ENCODE peak calls at places on chromosomes 11 and 22, in nine cellular contexts. U, A, Z, B, L, W, V, J and Q are unnamed samples.

GRCh38 chr11:56533054-56533740 is 9.9 kb downstream of the OR5M11 start:
- DNase-seq in W (no peak), J (no peak), L (no peak), A (no peak), Z (no peak), B (no peak), U (no peak), V (no peak), Q (no peak)

GRCh38 chr22:40965936-40966557 is 14.9 kb downstream of the RBX1 start:
- DNase-seq in J (no peak), B (no peak), A (no peak), U (no peak), L (no peak), W (no peak), Z (peak; percentile 32), V (no peak), Q (no peak)

GRCh38 chr22:42608481-42609361 is 6.0 kb downstream of the POLDIP3 start:
- DNase-seq in J (no peak), A (peak; percentile 76), V (no peak), L (no peak), B (no peak), W (no peak), U (peak; percentile 54), Z (peak; percentile 75), Q (no peak)

GRCh38 chr22:20256042-20256441 is 12.1 kb downstream of the RTN4R start:
- DNase-seq in V (no peak), L (no peak), A (no peak), U (no peak), B (no peak), J (no peak), Z (no peak), W (no peak), Q (no peak)

GRCh38 chr11:2687782-2688191 is 12.0 kb downstream of the KCNQ1OT1 start:
- DNase-seq in J (no peak), W (no peak), L (no peak), U (no peak), A (no peak), B (no peak), Z (no peak), V (no peak), Q (no peak)

GRCh38 chr11:117426941-117427340 is 99.3 kb downstream of the CEP164 start:
- DNase-seq in Z (no peak), V (no peak), B (no peak), A (no peak), J (no peak), U (no peak), L (no peak), W (no peak), Q (no peak)

GRCh38 chr22:35064664-35065063 is 1.3 kb upstream of the ISX start:
- DNase-seq in J (no peak), Z (no peak), W (no peak), U (no peak), L (no peak), B (no peak), V (no peak), A (no peak), Q (no peak)

GRCh38 chr11:77981346-77981947 is 13.0 kb downstream of the INTS4 start:
- DNase-seq in U (no peak), L (no peak), V (no peak), B (no peak), A (no peak), W (no peak), Z (no peak), J (no peak), Q (no peak)

GRCh38 chr11:44989831-44990566 is 39.3 kb upstream of the TP53I11 start:
- DNase-seq in V (no peak), B (no peak), U (no peak), L (no peak), W (no peak), A (no peak), Z (no peak), J (no peak), Q (no peak)

GRCh38 chr22:30416403-30416802 is 9.2 kb upstream of the MTFP1 start:
- DNase-seq in J (no peak), U (no peak), W (no peak), B (no peak), A (peak; percentile 31), V (no peak), Z (peak; percentile 82), L (no peak), Q (no peak)

GRCh38 chr11:128776434-128777284 is 82.8 kb downstream of the FLI1 start:
- DNase-seq in J (no peak), W (peak; percentile 25), A (peak; percentile 33), B (peak; percentile 22), V (no peak), L (peak; percentile 22), Z (peak; percentile 66), U (no peak), Q (no peak)

GRCh38 chr11:133919330-133920108 is 37.2 kb downstream of the IGSF9B start:
- DNase-seq in V (no peak), W (no peak), B (no peak), A (no peak), J (no peak), Z (no peak), U (no peak), L (no peak), Q (no peak)

GRCh38 chr11:74055938-74056337 is 47.1 kb upstream of the UCP3 start:
- DNase-seq in U (peak; percentile 82), Z (peak; percentile 94), L (no peak), W (no peak), V (no peak), A (peak; percentile 88), B (no peak), J (no peak), Q (no peak)

GRCh38 chr11:48172818-48173609 is 43.6 kb upstream of the OR4B1 start:
- DNase-seq in Z (peak; percentile 46), J (no peak), L (peak; percentile 43), B (peak; percentile 62), V (peak; percentile 48), A (peak; percentile 69), U (peak; percentile 64), W (peak; percentile 45), Q (peak; percentile 44)

GRCh38 chr11:43021466-43021865 is 290.3 kb upstream of the API5 start:
- DNase-seq in A (no peak), B (no peak), W (no peak), J (no peak), Z (no peak), V (no peak), U (no peak), L (no peak), Q (no peak)

GRCh38 chr11:73478737-73479347 is 102.6 kb downstream of the RELT start:
- DNase-seq in U (peak; percentile 51), W (no peak), Z (peak; percentile 43), B (no peak), L (no peak), A (peak; percentile 42), J (no peak), V (no peak), Q (no peak)

GRCh38 chr22:46777609-46777970 is 15.1 kb downstream of the TBC1D22A start:
- DNase-seq in B (peak; percentile 56), A (no peak), U (no peak), Z (no peak), L (peak; percentile 30), W (no peak), V (peak; percentile 34), J (no peak), Q (peak; percentile 31)

GRCh38 chr11:114440121-114440860 is 1.0 kb downstream of the REXO2 start:
- DNase-seq in V (no peak), B (no peak), Z (no peak), U (peak; percentile 24), A (peak; percentile 29), W (no peak), L (no peak), J (no peak), Q (no peak)

GRCh38 chr11:66429983-66430602 is 8.6 kb downstream of the MRPL11 start:
- DNase-seq in L (peak; percentile 66), W (peak; percentile 64), J (peak; percentile 2), A (peak; percentile 67), V (peak; percentile 64), B (peak; percentile 73), Z (peak; percentile 64), U (peak; percentile 63), Q (peak; percentile 62)

GRCh38 chr11:10379433-10379832 is 74.6 kb downstream of the ADM start:
- DNase-seq in B (no peak), Z (no peak), W (no peak), J (no peak), U (peak; percentile 80), L (no peak), V (no peak), A (peak; percentile 81), Q (no peak)

GRCh38 chr11:118156531-118157185 is 4.0 kb upstream of the SCN4B start:
- DNase-seq in V (no peak), J (no peak), W (no peak), B (peak; percentile 12), A (no peak), L (peak; percentile 23), U (no peak), Z (no peak), Q (no peak)

GRCh38 chr11:8039530-8040260 is 41.3 kb upstream of the TUB start:
- DNase-seq in J (no peak), Z (no peak), A (no peak), B (no peak), V (no peak), U (no peak), L (no peak), W (no peak), Q (peak; percentile 4)

GRCh38 chr11:13310443-13310842 is 32.9 kb downstream of the BMAL1 start:
- DNase-seq in L (no peak), V (no peak), A (no peak), W (no peak), B (no peak), J (no peak), U (no peak), Z (no peak), Q (no peak)

GRCh38 chr11:134272381-134273316 is 3.5 kb upstream of the GLB1L3 start:
- DNase-seq in L (no peak), Z (peak; percentile 41), A (peak; percentile 61), W (no peak), B (no peak), U (peak; percentile 53), J (no peak), V (no peak), Q (no peak)

GRCh38 chr11:111299111-111300026 is 1.0 kb downstream of the POU2AF3 start:
- DNase-seq in W (no peak), A (peak; percentile 23), L (no peak), Z (peak; percentile 38), U (no peak), B (no peak), V (no peak), J (no peak), Q (no peak)

GRCh38 chr11:32334822-32335221 is 100.5 kb downstream of the WT1 start:
- DNase-seq in W (no peak), J (no peak), V (no peak), Z (peak; percentile 15), U (no peak), L (no peak), B (peak; percentile 3), A (no peak), Q (no peak)

GRCh38 chr11:27619936-27620335 is 80.3 kb downstream of the BDNF start:
- DNase-seq in V (no peak), B (no peak), U (no peak), Z (no peak), J (no peak), A (no peak), L (no peak), W (no peak), Q (no peak)

GRCh38 chr11:2912498-2912897 is 16.7 kb downstream of the PHLDA2 start:
- DNase-seq in J (no peak), Z (peak; percentile 67), V (no peak), B (no peak), U (peak; percentile 42), L (no peak), A (peak; percentile 85), W (no peak), Q (no peak)

GRCh38 chr11:130451261-130452019 is 3.0 kb downstream of the ADAMTS15 start:
- DNase-seq in A (peak; percentile 74), J (no peak), Z (peak; percentile 22), L (no peak), B (no peak), W (no peak), V (no peak), U (no peak), Q (no peak)

GRCh38 chr11:85803920-85804319 is 7.0 kb downstream of the SYTL2 start:
- DNase-seq in Z (no peak), U (no peak), J (no peak), W (no peak), V (no peak), B (no peak), L (no peak), A (no peak), Q (no peak)

GRCh38 chr11:69099193-69099592 is 50.5 kb downstream of the TPCN2 start:
- DNase-seq in W (no peak), U (no peak), J (no peak), A (no peak), L (no peak), Z (no peak), V (no peak), B (no peak), Q (no peak)